ENCODE peak calls at places on chromosomes 3 and 15, in four cellular contexts. S is activated B cell treated with CpG ODN at 0.5 μM for 24 hours, B is epithelial cell of esophagus, A is body of pancreas. J is an unnamed sample.

GRCh38 chr15:69107025-69107620 is 53.3 kb upstream of the GLCE start:
- DNase-seq in S (no peak), B (peak), A (no peak), J (no peak)

GRCh38 chr3:126678691-126679317 is 23.9 kb upstream of the TXNRD3 start:
- DNase-seq in S (no peak), B (no peak), A (no peak), J (no peak)

GRCh38 chr15:92097473-92098178 is 244.1 kb downstream of the SLCO3A1 start:
- DNase-seq in S (no peak), B (peak), A (peak), J (peak)

GRCh38 chr3:15290731-15291130 is 41.7 kb downstream of the SH3BP5 start:
- DNase-seq in S (no peak), B (no peak), A (no peak), J (no peak)

GRCh38 chr15:66862111-66862815 is 160.2 kb downstream of the SMAD6 start:
- DNase-seq in S (no peak), B (peak), A (no peak), J (peak)

GRCh38 chr3:105399062-105399461 is 32.4 kb downstream of the ALCAM start:
- DNase-seq in S (no peak), B (no peak), A (no peak), J (no peak)

GRCh38 chr15:63371297-63371918 is 10.2 kb downstream of the CA12 start:
- DNase-seq in S (no peak), B (peak), A (no peak), J (peak)

GRCh38 chr3:133662256-133662773 is 574 bp upstream of the TOPBP1 start:
- DNase-seq in S (no peak), B (peak), A (no peak), J (peak)

GRCh38 chr3:36591959-36592358 is 172.4 kb downstream of the DCLK3 start:
- DNase-seq in S (no peak), B (peak), A (no peak), J (peak)

GRCh38 chr3:105867690-105868449 is 942 bp downstream of the CBLB start:
- DNase-seq in S (no peak), B (peak), A (no peak), J (no peak)

GRCh38 chr3:111285188-111285547 is 213.6 kb downstream of the NECTIN3 start:
- DNase-seq in S (no peak), B (no peak), A (no peak), J (no peak)

GRCh38 chr3:122786067-122786466 is 7.6 kb downstream of the HSPBAP1 start:
- DNase-seq in S (no peak), B (peak), A (no peak), J (peak)

GRCh38 chr3:125150525-125151436 is 61.8 kb downstream of the SLC12A8 start:
- DNase-seq in S (no peak), B (peak), A (peak), J (peak)

DNA sequence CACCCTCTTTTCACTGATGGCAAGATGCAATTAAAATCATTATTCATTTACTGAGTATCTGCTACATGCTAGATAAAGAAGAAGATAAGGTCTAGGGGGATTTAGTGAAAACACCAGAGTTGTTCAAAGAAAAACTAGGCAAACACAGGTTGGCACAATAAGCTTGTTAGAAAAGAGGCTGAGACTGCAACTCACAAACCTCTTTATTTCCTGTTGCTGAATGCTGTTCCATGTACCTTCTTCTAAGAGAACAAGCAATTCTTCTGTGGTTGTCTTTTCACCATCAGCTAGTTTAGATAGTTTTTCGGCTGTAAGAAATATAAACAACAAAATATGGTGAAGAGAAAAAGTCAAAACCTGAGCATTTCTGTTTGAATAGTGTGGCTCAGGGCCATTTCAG is 61.1 kb downstream of the EIF3J start:
- DNase-seq in S (no peak), B (no peak), A (no peak), J (no peak)
- TF ChIP-seq CTCF in S (no peak), B (no peak), A (no peak), J (no peak)

GRCh38 chr3:11508346-11509174 is 135.2 kb downstream of the VGLL4 start:
- DNase-seq in S (no peak), B (no peak), A (no peak), J (no peak)

GRCh38 chr3:11507719-11508118 is 136.0 kb downstream of the VGLL4 start:
- DNase-seq in S (no peak), B (no peak), A (no peak), J (no peak)

GRCh38 chr3:11513817-11514135 is 129.9 kb downstream of the VGLL4 start:
- DNase-seq in S (no peak), B (no peak), A (no peak), J (no peak)

GRCh38 chr3:11509175-11510000 is 134.3 kb downstream of the VGLL4 start:
- DNase-seq in S (no peak), B (peak), A (peak), J (peak)

DNA sequence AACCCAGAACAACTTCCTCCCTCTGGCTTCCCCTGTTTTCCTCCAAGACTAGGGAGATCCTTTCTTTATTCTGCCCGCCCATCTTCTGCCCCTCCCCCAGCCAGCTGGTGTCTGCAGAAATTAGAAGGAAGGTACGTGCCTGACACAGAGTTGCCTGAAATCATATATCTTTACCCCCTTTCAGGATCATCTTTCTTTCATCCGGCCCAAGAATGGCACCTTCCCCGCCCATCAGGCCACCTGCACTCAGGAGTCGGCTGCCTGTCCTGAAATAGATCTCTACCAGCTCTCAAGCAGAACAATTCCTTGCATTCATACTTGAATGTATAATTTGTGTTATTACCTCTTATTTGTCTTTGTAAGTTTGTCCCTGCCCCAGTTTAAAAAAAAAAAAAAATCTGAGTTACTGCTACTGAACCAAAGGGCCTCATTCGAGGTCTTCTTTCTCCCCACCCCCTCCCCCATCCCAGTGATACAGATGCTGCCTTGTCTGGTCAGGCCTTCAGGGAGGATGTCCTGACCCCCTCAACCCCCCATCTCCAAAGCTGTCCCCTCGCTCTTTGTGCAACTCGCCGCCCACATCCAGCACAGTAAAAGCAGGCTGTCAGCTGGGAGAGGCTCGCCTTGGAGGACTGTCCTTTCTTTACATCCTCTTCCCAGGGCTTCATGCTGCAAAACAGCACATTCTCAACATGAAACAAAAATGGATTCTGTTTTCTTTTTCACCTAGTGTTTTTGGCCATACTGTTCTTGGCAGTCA is 133.5 kb downstream of the VGLL4 start:
- DNase-seq in S (no peak), B (no peak), A (no peak), J (no peak)
- TF ChIP-seq CTCF in S (no peak), B (no peak), A (no peak), J (no peak)

DNA sequence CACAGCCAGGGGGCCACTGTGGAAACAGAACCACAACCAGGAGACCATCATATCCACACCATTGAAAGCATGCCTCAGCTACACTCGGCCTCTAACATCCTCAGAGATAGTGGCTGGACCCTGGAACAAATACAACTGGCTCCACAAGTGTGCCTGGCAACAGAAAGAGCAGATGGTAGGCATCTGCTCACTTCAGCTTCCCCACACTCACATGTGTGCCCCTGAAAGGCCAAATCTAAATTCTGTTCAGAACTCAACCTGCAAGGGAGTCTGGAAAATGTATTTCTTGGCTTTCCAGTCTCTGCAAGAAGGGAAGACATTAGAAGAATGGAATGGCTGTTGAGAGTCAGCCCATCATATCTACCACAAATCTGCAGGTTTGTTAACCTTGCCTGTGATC is 54.7 kb upstream of the CTNNB1 start:
- DNase-seq in S (no peak), B (no peak), A (no peak), J (no peak)
- TF ChIP-seq CTCF in S (no peak), B (no peak), A (no peak), J (no peak)

DNA sequence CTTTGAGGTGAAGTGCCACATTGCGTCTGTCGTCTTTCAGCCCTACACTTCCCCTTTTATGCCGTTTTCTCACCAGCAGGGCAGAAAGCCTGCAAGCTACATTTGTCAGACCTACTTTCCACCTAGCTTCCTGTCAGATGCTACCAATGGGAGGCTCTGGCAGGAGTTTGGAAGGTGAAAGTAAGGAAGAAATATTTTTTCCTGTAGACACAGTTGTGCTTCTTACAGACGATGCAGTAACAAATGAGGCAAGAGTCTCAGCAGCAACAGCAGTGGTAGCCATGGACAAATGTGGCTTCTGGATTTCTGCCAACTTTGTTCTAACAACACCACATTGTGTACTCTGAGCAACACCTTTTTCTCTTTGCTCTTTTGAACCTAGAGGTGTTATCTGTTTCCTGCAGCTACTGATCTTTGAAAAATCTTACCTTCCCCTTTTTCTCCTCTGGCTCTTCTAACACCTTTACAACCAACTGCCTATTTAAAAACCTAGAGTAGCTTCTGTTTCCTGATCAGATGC is 70.6 kb upstream of the STT3B start:
- DNase-seq in S (no peak), B (peak), A (no peak), J (peak)
- TF ChIP-seq CTCF in S (no peak), B (no peak), A (no peak), J (no peak)

GRCh38 chr3:87006844-87007439 is 16.0 kb upstream of the VGLL3 start:
- DNase-seq in S (no peak), B (peak), A (no peak), J (no peak)
- TF ChIP-seq CTCF in S (no peak), B (peak), A (peak), J (peak)

DNA sequence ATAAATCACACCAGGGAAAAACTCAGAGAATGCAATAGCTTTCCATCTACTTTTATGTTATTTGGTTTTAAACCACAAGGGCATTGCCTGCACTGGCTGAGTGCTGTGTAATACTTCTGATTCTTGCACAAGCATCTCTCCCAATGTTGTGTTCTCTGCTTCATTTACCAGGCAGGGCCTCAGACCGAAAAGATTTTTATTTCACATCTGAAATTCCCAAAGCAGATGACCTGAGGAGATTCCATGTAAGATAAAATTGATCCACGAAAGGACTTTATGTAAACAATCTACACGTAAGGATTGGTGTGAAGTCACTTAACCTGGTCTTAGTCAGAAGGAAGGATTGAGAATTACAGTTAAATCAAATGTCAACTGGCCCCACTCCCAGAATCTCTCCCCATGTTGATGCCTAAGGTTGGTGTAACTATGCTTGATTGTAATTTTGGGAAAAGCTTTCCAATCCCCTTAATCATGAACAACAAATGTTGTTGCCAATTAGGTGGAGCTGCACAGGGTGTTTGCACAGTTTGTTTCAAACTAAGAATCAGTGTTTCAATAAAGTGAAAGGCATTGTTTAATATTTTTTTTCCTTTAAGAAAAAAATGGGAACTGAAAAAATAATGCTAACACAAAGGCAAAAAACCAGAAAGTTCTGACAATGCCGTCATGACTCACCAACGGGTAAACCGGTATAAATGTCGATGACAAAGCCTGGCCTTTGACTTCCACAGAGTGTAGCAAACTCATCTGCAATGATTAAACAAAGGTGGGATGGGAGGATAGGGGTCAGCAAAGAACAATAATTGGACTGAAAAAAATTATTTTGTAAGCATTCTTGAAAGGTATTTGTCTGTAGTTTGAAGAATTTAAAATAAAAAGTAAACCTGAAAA is 128.6 kb downstream of the DUT start:
- DNase-seq in S (no peak), B (peak), A (no peak), J (peak)
- TF ChIP-seq CTCF in S (no peak), B (no peak), A (no peak), J (no peak)

J was measured in MCF 10A.